ENCODE peak calls at places on chromosome 20, in ten cellular contexts. One of them, this sample, is unnamed. For H3K4me1, the result is how much of the 10 kb centered on the place peaks cover.

GRCh38 chr20:59152559-59153354 is 10.9 kb upstream of the ZNF831 start:
- DNase-seq in CD8-positive, alpha-beta T cell: no peak
- DNase-seq in body of pancreas: no peak
- DNase-seq in tibial nerve: no peak
- DNase-seq in sigmoid colon: no peak
- DNase-seq in endothelial cell of umbilical vein: no peak
- DNase-seq in breast epithelium: no peak
- DNase-seq in A549: no peak
- DNase-seq in IMR-90: no peak
- DNase-seq in cardiac muscle cell: no peak
- DNase-seq in this sample: no peak

GRCh38 chr20:12383770-12384304 is 466.1 kb downstream of the BTBD3 start:
- DNase-seq in breast epithelium: no peak
- DNase-seq in tibial nerve: no peak
- DNase-seq in A549: no peak
- DNase-seq in cardiac muscle cell: no peak
- DNase-seq in endothelial cell of umbilical vein: no peak
- DNase-seq in IMR-90: no peak
- DNase-seq in CD8-positive, alpha-beta T cell: no peak
- DNase-seq in sigmoid colon: no peak
- DNase-seq in body of pancreas: no peak
- DNase-seq in this sample: no peak

GRCh38 chr20:10647909-10648308 is 25.9 kb downstream of the JAG1 start:
- DNase-seq in endothelial cell of umbilical vein: no peak
- DNase-seq in CD8-positive, alpha-beta T cell: no peak
- DNase-seq in IMR-90: no peak
- DNase-seq in breast epithelium: no peak
- DNase-seq in sigmoid colon: no peak
- DNase-seq in body of pancreas: no peak
- DNase-seq in tibial nerve: no peak
- DNase-seq in cardiac muscle cell: no peak
- DNase-seq in A549: no peak
- DNase-seq in this sample: no peak

GRCh38 chr20:36861625-36861874 is 14.4 kb upstream of the TLDC2 start:
- DNase-seq in endothelial cell of umbilical vein: no peak
- DNase-seq in body of pancreas: no peak
- DNase-seq in IMR-90: no peak
- DNase-seq in cardiac muscle cell: no peak
- DNase-seq in sigmoid colon: peak
- DNase-seq in CD8-positive, alpha-beta T cell: no peak
- DNase-seq in tibial nerve: no peak
- DNase-seq in breast epithelium: no peak
- DNase-seq in A549: peak
- DNase-seq in this sample: peak

GRCh38 chr20:40683221-40683893 is 5.7 kb downstream of the MAFB start:
- DNase-seq in A549: no peak
- DNase-seq in cardiac muscle cell: peak
- DNase-seq in body of pancreas: no peak
- DNase-seq in endothelial cell of umbilical vein: no peak
- DNase-seq in CD8-positive, alpha-beta T cell: no peak
- DNase-seq in sigmoid colon: no peak
- DNase-seq in breast epithelium: no peak
- DNase-seq in IMR-90: no peak
- DNase-seq in tibial nerve: no peak
- DNase-seq in this sample: peak

GRCh38 chr20:23153696-23154341 is 67.7 kb upstream of the CD93 start:
- DNase-seq in breast epithelium: no peak
- DNase-seq in endothelial cell of umbilical vein: no peak
- DNase-seq in IMR-90: no peak
- DNase-seq in A549: no peak
- DNase-seq in sigmoid colon: no peak
- DNase-seq in tibial nerve: no peak
- DNase-seq in body of pancreas: no peak
- DNase-seq in CD8-positive, alpha-beta T cell: no peak
- DNase-seq in cardiac muscle cell: no peak
- DNase-seq in this sample: no peak

GRCh38 chr20:36862857-36863668 is 12.9 kb upstream of the TLDC2 start:
- DNase-seq in sigmoid colon: no peak
- DNase-seq in A549: no peak
- DNase-seq in tibial nerve: no peak
- DNase-seq in breast epithelium: no peak
- DNase-seq in body of pancreas: no peak
- DNase-seq in IMR-90: no peak
- DNase-seq in cardiac muscle cell: peak
- DNase-seq in CD8-positive, alpha-beta T cell: no peak
- DNase-seq in endothelial cell of umbilical vein: peak
- DNase-seq in this sample: no peak

GRCh38 chr20:41432620-41433602 is 66.3 kb upstream of the EMILIN3 start:
- DNase-seq in A549: no peak
- DNase-seq in IMR-90: no peak
- DNase-seq in cardiac muscle cell: no peak
- DNase-seq in sigmoid colon: no peak
- DNase-seq in tibial nerve: no peak
- DNase-seq in endothelial cell of umbilical vein: no peak
- DNase-seq in CD8-positive, alpha-beta T cell: no peak
- DNase-seq in body of pancreas: no peak
- DNase-seq in breast epithelium: no peak
- DNase-seq in this sample: no peak

GRCh38 chr20:48419173-48419572 is 408.6 kb downstream of the PREX1 start:
- DNase-seq in CD8-positive, alpha-beta T cell: no peak
- DNase-seq in tibial nerve: no peak
- DNase-seq in sigmoid colon: no peak
- DNase-seq in IMR-90: no peak
- DNase-seq in breast epithelium: no peak
- DNase-seq in body of pancreas: no peak
- DNase-seq in endothelial cell of umbilical vein: no peak
- DNase-seq in cardiac muscle cell: no peak
- DNase-seq in A549: no peak
- DNase-seq in this sample: no peak

GRCh38 chr20:24163501-24163900 is 174.9 kb upstream of the GGTLC1 start:
- DNase-seq in tibial nerve: no peak
- DNase-seq in IMR-90: no peak
- DNase-seq in cardiac muscle cell: no peak
- DNase-seq in sigmoid colon: no peak
- DNase-seq in breast epithelium: no peak
- DNase-seq in A549: no peak
- DNase-seq in CD8-positive, alpha-beta T cell: no peak
- DNase-seq in body of pancreas: no peak
- DNase-seq in endothelial cell of umbilical vein: peak
- DNase-seq in this sample: no peak

GRCh38 chr20:62390306-62391164 is 3.6 kb downstream of the RPS21 start:
- DNase-seq in tibial nerve: no peak
- DNase-seq in CD8-positive, alpha-beta T cell: no peak
- DNase-seq in cardiac muscle cell: no peak
- DNase-seq in sigmoid colon: no peak
- DNase-seq in body of pancreas: no peak
- DNase-seq in A549: no peak
- DNase-seq in endothelial cell of umbilical vein: no peak
- DNase-seq in IMR-90: no peak
- DNase-seq in breast epithelium: no peak
- DNase-seq in this sample: no peak

DNA sequence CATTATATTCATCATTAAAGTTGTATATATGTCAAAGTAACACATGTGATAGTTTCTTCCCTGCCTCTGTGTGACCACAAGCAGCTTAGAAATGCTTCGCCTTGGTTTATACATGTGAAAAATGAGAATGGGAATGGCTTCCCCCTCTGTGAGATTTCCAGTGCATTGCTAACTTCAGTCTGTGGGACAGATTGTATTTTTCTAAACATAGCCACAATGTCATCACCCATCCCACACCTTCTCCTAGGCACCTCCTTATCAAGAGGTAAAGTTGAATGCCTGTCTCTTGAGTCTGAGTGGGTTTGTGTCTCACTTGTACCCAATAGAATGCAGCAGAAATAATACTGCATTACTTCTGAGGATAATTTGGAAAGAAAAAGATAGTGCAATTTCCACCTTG is 27.8 kb downstream of the RIN2 start:
- DNase-seq in breast epithelium: no peak
- DNase-seq in body of pancreas: no peak
- DNase-seq in IMR-90: peak
- DNase-seq in A549: no peak
- DNase-seq in endothelial cell of umbilical vein: no peak
- DNase-seq in cardiac muscle cell: peak
- DNase-seq in tibial nerve: no peak
- DNase-seq in CD8-positive, alpha-beta T cell: no peak
- DNase-seq in sigmoid colon: no peak
- DNase-seq in this sample: no peak
- H3K27ac ChIP-seq in breast epithelium: peak
- H3K27ac ChIP-seq in body of pancreas: no peak
- H3K27ac ChIP-seq in IMR-90: peak
- H3K27ac ChIP-seq in A549: peak
- H3K27ac ChIP-seq in endothelial cell of umbilical vein: peak
- H3K27ac ChIP-seq in cardiac muscle cell: peak
- H3K27ac ChIP-seq in tibial nerve: no peak
- H3K27ac ChIP-seq in CD8-positive, alpha-beta T cell: no peak
- H3K27ac ChIP-seq in sigmoid colon: peak
- H3K27ac ChIP-seq in this sample: peak

DNA sequence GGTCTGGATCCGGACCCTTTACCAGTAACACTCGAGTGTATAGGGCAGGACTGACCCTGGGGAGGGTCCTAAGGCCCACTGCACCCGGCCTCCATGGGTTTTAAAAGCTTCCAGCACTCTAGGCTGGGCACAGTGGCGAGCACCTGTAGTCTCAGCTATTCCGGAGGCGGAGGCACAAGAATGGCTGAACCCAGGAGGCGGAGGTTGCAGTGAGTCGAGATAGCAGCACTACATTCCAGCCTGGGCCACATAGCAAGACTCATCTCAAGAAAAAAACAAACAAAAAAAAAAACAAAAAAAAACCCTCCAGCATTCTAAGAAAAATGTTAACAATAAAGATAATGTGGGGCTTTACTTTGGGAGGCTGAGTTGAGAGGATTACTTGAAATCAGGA is 114.1 kb upstream of the SHLD1 start:
- DNase-seq in cardiac muscle cell: no peak
- DNase-seq in body of pancreas: no peak
- DNase-seq in A549: no peak
- DNase-seq in sigmoid colon: no peak
- DNase-seq in endothelial cell of umbilical vein: no peak
- DNase-seq in tibial nerve: no peak
- DNase-seq in breast epithelium: no peak
- DNase-seq in CD8-positive, alpha-beta T cell: no peak
- DNase-seq in IMR-90: no peak
- DNase-seq in this sample: no peak
- TF ChIP-seq CTCF in cardiac muscle cell: no peak
- TF ChIP-seq CTCF in body of pancreas: no peak
- TF ChIP-seq CTCF in A549: no peak
- TF ChIP-seq CTCF in sigmoid colon: no peak
- TF ChIP-seq CTCF in endothelial cell of umbilical vein: no peak
- TF ChIP-seq CTCF in tibial nerve: no peak
- TF ChIP-seq CTCF in breast epithelium: no peak
- TF ChIP-seq CTCF in CD8-positive, alpha-beta T cell: no peak
- TF ChIP-seq CTCF in IMR-90: no peak
- TF ChIP-seq CTCF in this sample: no peak

DNA sequence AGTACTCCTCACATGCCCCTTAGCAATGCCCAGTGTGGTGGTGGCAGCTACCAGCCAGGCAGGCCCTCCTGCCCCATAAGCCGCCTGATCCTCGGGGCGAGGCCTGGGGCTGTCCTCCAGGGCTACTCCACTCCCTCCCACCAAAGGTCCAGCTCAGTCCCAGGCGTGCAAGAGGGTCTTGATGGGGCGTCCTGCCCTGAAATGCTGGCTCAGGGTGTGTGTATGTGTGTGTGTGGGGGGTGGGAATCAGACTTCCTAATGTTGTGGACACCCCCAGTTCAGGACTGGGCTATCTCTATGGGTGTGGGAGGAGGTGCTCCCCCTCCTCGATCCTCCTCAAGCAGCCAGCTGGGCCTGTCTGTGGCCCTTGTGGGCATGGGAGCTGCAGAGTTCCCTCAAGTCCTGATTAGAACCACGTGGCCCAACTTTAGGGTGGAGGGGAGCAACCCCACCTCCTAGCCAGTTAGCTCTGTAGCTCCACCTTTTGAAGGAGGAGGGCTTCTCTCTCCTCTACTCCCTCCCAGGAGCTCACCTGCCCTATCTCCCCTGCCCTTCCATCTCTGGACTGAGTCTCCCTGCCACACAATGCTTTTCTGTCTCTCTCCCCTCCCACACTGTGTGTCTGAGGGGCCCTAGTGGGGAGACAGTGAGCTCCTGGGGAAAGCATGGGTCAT is 7.6 kb downstream of the HSPA12B start:
- DNase-seq in CD8-positive, alpha-beta T cell: no peak
- DNase-seq in breast epithelium: no peak
- DNase-seq in IMR-90: no peak
- DNase-seq in tibial nerve: no peak
- DNase-seq in body of pancreas: no peak
- DNase-seq in endothelial cell of umbilical vein: no peak
- DNase-seq in cardiac muscle cell: no peak
- DNase-seq in A549: no peak
- DNase-seq in sigmoid colon: no peak
- DNase-seq in this sample: no peak
- H3K4me1 ChIP-seq in CD8-positive, alpha-beta T cell: under half
- H3K4me1 ChIP-seq in breast epithelium: under half
- H3K4me1 ChIP-seq in IMR-90: under half
- H3K4me1 ChIP-seq in tibial nerve: under half
- H3K4me1 ChIP-seq in body of pancreas: under half
- H3K4me1 ChIP-seq in endothelial cell of umbilical vein: under half
- H3K4me1 ChIP-seq in cardiac muscle cell: under half
- H3K4me1 ChIP-seq in A549: under half
- H3K4me1 ChIP-seq in sigmoid colon: under half
- H3K4me1 ChIP-seq in this sample: half or more

GRCh38 chr20:44039741-44040140 is 125.1 kb downstream of the TOX2 start:
- DNase-seq in breast epithelium: peak
- DNase-seq in cardiac muscle cell: no peak
- DNase-seq in IMR-90: no peak
- DNase-seq in tibial nerve: no peak
- DNase-seq in sigmoid colon: peak
- DNase-seq in body of pancreas: no peak
- DNase-seq in CD8-positive, alpha-beta T cell: no peak
- DNase-seq in endothelial cell of umbilical vein: no peak
- DNase-seq in A549: no peak
- DNase-seq in this sample: no peak

GRCh38 chr20:44040202-44040915 is 125.7 kb downstream of the TOX2 start:
- DNase-seq in A549: no peak
- DNase-seq in IMR-90: no peak
- DNase-seq in tibial nerve: no peak
- DNase-seq in endothelial cell of umbilical vein: no peak
- DNase-seq in body of pancreas: no peak
- DNase-seq in breast epithelium: peak
- DNase-seq in CD8-positive, alpha-beta T cell: no peak
- DNase-seq in cardiac muscle cell: no peak
- DNase-seq in sigmoid colon: no peak
- DNase-seq in this sample: no peak

GRCh38 chr20:44041001-44041400 is 126.3 kb downstream of the TOX2 start:
- DNase-seq in endothelial cell of umbilical vein: no peak
- DNase-seq in A549: no peak
- DNase-seq in IMR-90: no peak
- DNase-seq in sigmoid colon: peak
- DNase-seq in CD8-positive, alpha-beta T cell: no peak
- DNase-seq in tibial nerve: no peak
- DNase-seq in cardiac muscle cell: no peak
- DNase-seq in body of pancreas: no peak
- DNase-seq in breast epithelium: peak
- DNase-seq in this sample: no peak

GRCh38 chr20:44038681-44039123 is 124.0 kb downstream of the TOX2 start:
- DNase-seq in A549: no peak
- DNase-seq in breast epithelium: peak
- DNase-seq in IMR-90: no peak
- DNase-seq in cardiac muscle cell: no peak
- DNase-seq in body of pancreas: no peak
- DNase-seq in endothelial cell of umbilical vein: no peak
- DNase-seq in sigmoid colon: peak
- DNase-seq in CD8-positive, alpha-beta T cell: no peak
- DNase-seq in tibial nerve: no peak
- DNase-seq in this sample: no peak

GRCh38 chr20:44039147-44039546 is 124.5 kb downstream of the TOX2 start:
- DNase-seq in breast epithelium: peak
- DNase-seq in body of pancreas: no peak
- DNase-seq in sigmoid colon: peak
- DNase-seq in cardiac muscle cell: no peak
- DNase-seq in endothelial cell of umbilical vein: no peak
- DNase-seq in IMR-90: no peak
- DNase-seq in CD8-positive, alpha-beta T cell: no peak
- DNase-seq in tibial nerve: no peak
- DNase-seq in A549: no peak
- DNase-seq in this sample: no peak
- H3K27ac ChIP-seq in breast epithelium: no peak
- H3K27ac ChIP-seq in body of pancreas: no peak
- H3K27ac ChIP-seq in sigmoid colon: no peak
- H3K27ac ChIP-seq in cardiac muscle cell: no peak
- H3K27ac ChIP-seq in endothelial cell of umbilical vein: no peak
- H3K27ac ChIP-seq in IMR-90: no peak
- H3K27ac ChIP-seq in CD8-positive, alpha-beta T cell: no peak
- H3K27ac ChIP-seq in tibial nerve: no peak
- H3K27ac ChIP-seq in A549: no peak
- H3K27ac ChIP-seq in this sample: no peak